ENCODE peak calls at places on chromosome 21, in six cellular contexts. H is cardiac muscle cell, D is A549, S is esophagus muscularis mucosa, M is stomach, P is tibial artery. L is an unnamed sample.
A peak's percentile ranks its signal among the peaks of the same experiment; 100 is the strongest.

GRCh38 chr21:42351626-42352432 is 1.0 kb upstream of the TFF2 start:
- DNase-seq in H (no peak), D (no peak), S (no peak), M (peak; percentile 23), P (peak; percentile 33), L (no peak)

GRCh38 chr21:9760398-9761074 is 760.8 kb upstream of the TPTE start:
- DNase-seq in H (no peak), D (no peak), S (peak; percentile 92), M (no peak), P (no peak), L (no peak)

GRCh38 chr21:31993826-31994791 is 121.3 kb downstream of the HUNK start:
- DNase-seq in H (no peak), D (no peak), S (no peak), M (no peak), P (no peak), L (no peak)

GRCh38 chr21:39001341-39001740 is 181.9 kb downstream of the PSMG1 start:
- DNase-seq in H (no peak), D (no peak), S (no peak), M (no peak), P (no peak), L (no peak)

GRCh38 chr21:34930971-34931370 is 118.1 kb downstream of the RUNX1 start:
- DNase-seq in H (no peak), D (no peak), S (no peak), M (no peak), P (no peak), L (no peak)

GRCh38 chr21:35203093-35204021 is 154.3 kb upstream of the RUNX1 start:
- DNase-seq in H (peak; percentile 71), D (no peak), S (no peak), M (no peak), P (no peak), L (no peak)

GRCh38 chr21:36791695-36792451 is 93.0 kb downstream of the SIM2 start:
- DNase-seq in H (no peak), D (no peak), S (no peak), M (no peak), P (no peak), L (no peak)

GRCh38 chr21:38075833-38076567 is 159.7 kb upstream of the KCNJ6 start:
- DNase-seq in H (no peak), D (no peak), S (no peak), M (no peak), P (no peak), L (no peak)

GRCh38 chr21:37514038-37514665 is 147.6 kb downstream of the DYRK1A start:
- DNase-seq in H (no peak), D (no peak), S (no peak), M (no peak), P (no peak), L (no peak)

DNA sequence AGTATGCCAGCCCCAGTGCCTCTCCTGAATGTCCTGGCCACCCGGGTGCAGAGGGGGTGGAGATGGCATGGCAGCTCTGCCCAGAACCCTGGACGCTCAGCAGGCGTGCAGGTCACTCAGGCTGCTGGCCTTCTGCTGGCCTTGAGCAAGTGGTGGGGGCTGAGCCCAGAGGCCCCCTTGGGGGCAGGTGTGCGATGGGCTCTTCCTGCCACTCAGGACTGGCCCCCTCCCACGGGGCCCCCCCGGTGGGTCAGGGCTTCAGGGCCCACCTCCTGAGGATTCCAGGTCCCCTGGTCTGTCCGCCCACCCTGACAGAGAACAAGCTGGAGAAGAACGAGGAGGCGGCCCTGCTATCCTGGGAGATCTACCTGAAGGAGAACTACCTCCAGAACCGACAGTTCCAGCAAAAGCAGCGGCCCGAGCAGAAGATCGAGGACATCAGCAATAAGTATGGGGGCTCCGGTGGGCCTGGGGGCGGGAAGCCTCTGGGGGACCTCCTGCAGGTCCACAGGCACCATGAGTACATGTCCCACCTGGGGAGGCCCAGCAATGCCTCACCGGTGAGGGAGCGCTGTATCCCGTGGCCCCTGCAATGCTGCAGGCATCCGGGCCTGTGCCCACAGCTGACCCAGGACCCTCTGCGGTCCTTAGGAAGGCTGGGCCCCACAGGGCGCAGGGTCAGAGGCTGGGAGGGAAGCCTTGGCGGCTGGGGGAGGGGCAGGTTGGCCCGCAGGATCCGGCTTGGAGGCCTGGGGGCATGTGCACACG is 37.0 kb upstream of the LRRC3 start:
- DNase-seq in H (no peak), D (no peak), S (no peak), M (no peak), P (peak; percentile 63), L (no peak)
- H3K9me3 ChIP-seq in H (no peaks in the 10 kb centered on the region), D (no peaks in the 10 kb centered on the region), S (no peaks in the 10 kb centered on the region), M (no peaks in the 10 kb centered on the region), P (no peaks in the 10 kb centered on the region), L (no peaks in the 10 kb centered on the region)

GRCh38 chr21:22231013-22231412 is 1232.8 kb downstream of the NCAM2 start:
- DNase-seq in H (no peak), D (no peak), S (no peak), M (no peak), P (no peak), L (no peak)
- H3K9me3 ChIP-seq in H (no peaks in the 10 kb centered on the region), D (no peaks in the 10 kb centered on the region), S (no peaks in the 10 kb centered on the region), M (no peaks in the 10 kb centered on the region), P (no peaks in the 10 kb centered on the region), L (no peaks in the 10 kb centered on the region)

GRCh38 chr21:44990921-44991320 is 51.1 kb downstream of the SLX9 start:
- DNase-seq in H (no peak), D (no peak), S (no peak), M (no peak), P (no peak), L (no peak)

GRCh38 chr21:44991538-44992483 is 52.0 kb downstream of the SLX9 start:
- DNase-seq in H (no peak), D (no peak), S (no peak), M (no peak), P (peak; percentile 69), L (no peak)

GRCh38 chr21:44989538-44989888 is 49.7 kb downstream of the SLX9 start:
- DNase-seq in H (peak; percentile 55), D (no peak), S (no peak), M (no peak), P (peak; percentile 66), L (no peak)

GRCh38 chr21:44988607-44989537 is 49.0 kb downstream of the SLX9 start:
- DNase-seq in H (no peak), D (no peak), S (no peak), M (no peak), P (peak; percentile 71), L (no peak)

DNA sequence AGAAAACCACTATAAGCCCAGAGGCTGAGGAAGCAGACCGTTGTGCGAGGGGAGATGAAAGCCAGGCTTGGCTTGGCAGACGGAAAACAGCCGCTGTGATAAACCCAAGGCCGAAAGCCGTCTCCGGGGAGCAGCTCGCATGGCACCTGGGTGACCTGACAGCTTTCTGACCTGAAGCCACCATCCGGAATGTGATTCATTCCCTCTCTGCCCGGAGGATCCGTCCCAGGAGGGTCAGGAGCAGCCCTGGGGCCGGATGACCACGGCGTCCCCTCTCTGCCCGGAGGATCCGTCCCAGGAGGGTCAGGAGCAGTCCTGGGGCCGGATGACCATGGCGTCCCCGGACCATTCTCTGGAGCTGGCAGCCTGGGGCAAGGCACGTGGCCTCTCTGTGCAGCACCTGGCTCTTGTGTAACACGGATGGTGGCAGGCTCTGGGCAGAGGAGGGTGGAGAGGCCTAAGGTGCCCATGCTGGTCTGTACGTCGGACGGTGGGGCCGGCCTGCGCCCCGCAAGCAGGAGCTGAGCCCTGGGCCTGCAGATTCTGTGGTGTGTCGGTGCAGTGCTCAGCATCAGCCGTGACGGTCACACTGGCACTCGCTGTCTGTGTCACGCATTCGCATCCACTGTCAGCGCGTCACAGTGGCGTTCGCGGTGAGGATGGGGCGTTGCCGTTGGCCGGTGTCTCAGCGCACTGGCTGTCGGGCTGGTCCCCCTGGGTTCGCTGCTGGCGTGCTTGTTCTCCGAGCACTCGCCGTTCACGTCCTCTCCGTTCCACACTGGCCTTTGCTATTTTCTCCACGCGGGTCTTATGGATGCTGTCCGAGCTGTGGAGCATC is 50.3 kb downstream of the SLX9 start:
- DNase-seq in H (no peak), D (no peak), S (no peak), M (no peak), P (peak; percentile 66), L (no peak)
- H3K9me3 ChIP-seq in H (no peaks in the 10 kb centered on the region), D (no peaks in the 10 kb centered on the region), S (no peaks in the 10 kb centered on the region), M (no peaks in the 10 kb centered on the region), P (no peaks in the 10 kb centered on the region), L (no peaks in the 10 kb centered on the region)

GRCh38 chr21:24298040-24298439 is 1309.2 kb downstream of the MRPL39 start:
- DNase-seq in H (no peak), D (no peak), S (no peak), M (no peak), P (no peak), L (no peak)
- H3K9me3 ChIP-seq in H (no peaks in the 10 kb centered on the region), D (no peaks in the 10 kb centered on the region), S (no peaks in the 10 kb centered on the region), M (no peaks in the 10 kb centered on the region), P (no peaks in the 10 kb centered on the region), L (no peaks in the 10 kb centered on the region)